ENCODE peak calls at places on chromosomes 3 and 15, in nine cellular contexts. O is CD8-positive, alpha-beta memory T cell; A is neural progenitor cell; G is sigmoid colon; J is mammary epithelial cell; U is left ventricle myocardium inferior; K is colonic mucosa; R is Caco-2; B is GM23248. H is an unnamed sample.
A peak's percentile ranks its signal among the peaks of the same experiment; 100 is the strongest.

GRCh38 chr3:66483006-66483928 is 17.6 kb downstream of the LRIG1 start:
- DNase-seq in U (peak; percentile 81), O (no peak), A (peak; percentile 45), K (peak; percentile 66), B (peak; percentile 78), R (no peak), J (no peak), G (peak; percentile 94), H (peak; percentile 47)

GRCh38 chr3:154384504-154384903 is 45.5 kb downstream of the GPR149 start:
- DNase-seq in O (no peak), U (no peak), J (no peak), G (no peak), A (no peak), R (no peak), K (no peak), B (no peak), H (no peak)

GRCh38 chr3:24359645-24360462 is 134.8 kb downstream of the THRB start:
- DNase-seq in J (no peak), R (no peak), B (peak; percentile 14), O (no peak), K (no peak), U (no peak), G (no peak), A (peak; percentile 41), H (no peak)

GRCh38 chr3:112395166-112395894 is 62.4 kb downstream of the CD200 start:
- DNase-seq in A (no peak), B (no peak), U (no peak), O (no peak), R (no peak), J (no peak), K (no peak), G (no peak), H (no peak)

GRCh38 chr15:101111570-101112262 is 140.1 kb downstream of the CHSY1 start:
- DNase-seq in O (no peak), B (no peak), R (no peak), A (no peak), G (no peak), J (no peak), K (no peak), U (no peak), H (no peak)

GRCh38 chr3:99640214-99640851 is 1.9 kb downstream of the COL8A1 start:
- DNase-seq in B (peak; percentile 27), G (no peak), O (no peak), J (no peak), U (no peak), A (no peak), K (no peak), R (no peak), H (no peak)

GRCh38 chr15:43187544-43188155 is 2.4 kb downstream of the CCNDBP1 start:
- DNase-seq in J (peak; percentile 39), G (no peak), U (no peak), B (peak; percentile 81), R (no peak), K (no peak), A (peak; percentile 64), O (peak; percentile 40), H (peak; percentile 49)

GRCh38 chr15:78915341-78916087 is 29.3 kb downstream of the CTSH start:
- DNase-seq in B (peak; percentile 52), U (peak; percentile 55), R (no peak), G (peak; percentile 82), A (no peak), O (no peak), K (no peak), J (peak; percentile 26), H (no peak)

GRCh38 chr15:100234158-100235029 is 107.4 kb downstream of the ADAMTS17 start:
- DNase-seq in B (no peak), O (no peak), R (no peak), U (peak; percentile 73), A (no peak), K (no peak), G (no peak), J (no peak), H (no peak)

GRCh38 chr3:141859651-141860050 is 16.8 kb upstream of the ATP1B3 start:
- DNase-seq in J (no peak), A (no peak), R (no peak), U (no peak), K (peak; percentile 41), G (no peak), B (no peak), O (no peak), H (peak; percentile 95)

GRCh38 chr3:195416795-195417194 is 26.0 kb downstream of the ACAP2 start:
- DNase-seq in R (no peak), G (no peak), J (peak; percentile 46), A (no peak), U (no peak), B (no peak), K (no peak), O (no peak), H (no peak)

GRCh38 chr3:12663311-12663935 is 494 bp downstream of the RAF1 start:
- DNase-seq in A (no peak), O (no peak), U (peak; percentile 39), R (no peak), B (peak; percentile 64), J (peak; percentile 21), G (peak; percentile 76), K (peak; percentile 55), H (peak; percentile 31)

GRCh38 chr3:159879598-159879997 is 109.0 kb upstream of the IL12A start:
- DNase-seq in K (no peak), G (no peak), U (no peak), J (no peak), O (no peak), B (no peak), R (no peak), A (no peak), H (no peak)
- H3K4me1 ChIP-seq in K (no peaks in the 10 kb centered on the region), G (peaks cover 64% of the 10 kb centered on the region), U (peaks cover 74% of the 10 kb centered on the region), J (peaks cover 33% of the 10 kb centered on the region), O (no peaks in the 10 kb centered on the region), B (peaks cover 23% of the 10 kb centered on the region), R (no peaks in the 10 kb centered on the region), A (peaks cover 25% of the 10 kb centered on the region), H (no peaks in the 10 kb centered on the region)

GRCh38 chr15:72820278-72820677 is 36.7 kb upstream of the ADPGK start:
- DNase-seq in A (no peak), J (no peak), G (no peak), O (no peak), K (no peak), B (no peak), U (no peak), R (no peak), H (no peak)
- H3K27me3 ChIP-seq in A (no peaks in the 10 kb centered on the region), J (peaks cover 9% of the 10 kb centered on the region), G (peaks cover 3% of the 10 kb centered on the region), O (no peaks in the 10 kb centered on the region), K (no peaks in the 10 kb centered on the region), B (peaks cover 24% of the 10 kb centered on the region), U (peaks cover 74% of the 10 kb centered on the region), R (no peaks in the 10 kb centered on the region), H (no peaks in the 10 kb centered on the region)

GRCh38 chr3:71208273-71209095 is 375.0 kb downstream of the FOXP1 start:
- DNase-seq in A (no peak), B (no peak), O (no peak), G (no peak), K (peak; percentile 38), J (no peak), U (no peak), R (peak; percentile 88), H (peak; percentile 71)

GRCh38 chr3:71206305-71206704 is 377.2 kb downstream of the FOXP1 start:
- DNase-seq in R (no peak), B (no peak), U (no peak), J (no peak), A (no peak), K (no peak), G (no peak), O (no peak), H (no peak)

GRCh38 chr3:71206821-71207220 is 376.7 kb downstream of the FOXP1 start:
- DNase-seq in O (no peak), K (no peak), R (no peak), G (no peak), U (no peak), J (no peak), A (no peak), B (no peak), H (no peak)

GRCh38 chr3:71210257-71211002 is 373.1 kb downstream of the FOXP1 start:
- DNase-seq in J (peak; percentile 29), G (peak; percentile 88), U (no peak), R (no peak), A (no peak), K (no peak), B (peak; percentile 84), O (no peak), H (no peak)

DNA sequence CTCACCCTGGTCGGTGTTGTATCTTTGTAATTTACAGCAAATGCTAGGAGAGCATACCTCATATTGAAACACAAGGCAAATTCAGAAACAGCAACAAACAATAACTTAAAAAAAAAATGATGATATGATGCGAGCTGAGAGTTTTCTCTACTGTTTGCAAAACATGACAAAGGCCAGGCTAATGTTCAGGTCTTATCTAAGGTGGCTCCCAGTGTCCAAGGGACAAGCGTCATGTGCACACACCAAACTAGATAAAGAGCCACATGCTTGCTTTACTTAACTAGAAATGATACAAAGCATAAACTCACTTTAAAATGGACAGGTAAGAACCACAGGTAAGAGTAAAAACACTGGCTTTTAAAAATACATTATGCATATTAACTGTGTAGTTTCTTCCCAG is 375.9 kb downstream of the FOXP1 start:
- DNase-seq in G (no peak), R (peak; percentile 67), A (no peak), K (no peak), J (no peak), B (no peak), O (no peak), U (no peak), H (peak; percentile 84)
- H3K4me1 ChIP-seq in G (peaks cover 95% of the 10 kb centered on the region), R (peaks cover 69% of the 10 kb centered on the region), A (peaks cover 59% of the 10 kb centered on the region), K (no peaks in the 10 kb centered on the region), J (no peaks in the 10 kb centered on the region), B (peaks cover 13% of the 10 kb centered on the region), O (peaks cover 45% of the 10 kb centered on the region), U (peaks cover 65% of the 10 kb centered on the region), H (peaks cover 8% of the 10 kb centered on the region)

DNA sequence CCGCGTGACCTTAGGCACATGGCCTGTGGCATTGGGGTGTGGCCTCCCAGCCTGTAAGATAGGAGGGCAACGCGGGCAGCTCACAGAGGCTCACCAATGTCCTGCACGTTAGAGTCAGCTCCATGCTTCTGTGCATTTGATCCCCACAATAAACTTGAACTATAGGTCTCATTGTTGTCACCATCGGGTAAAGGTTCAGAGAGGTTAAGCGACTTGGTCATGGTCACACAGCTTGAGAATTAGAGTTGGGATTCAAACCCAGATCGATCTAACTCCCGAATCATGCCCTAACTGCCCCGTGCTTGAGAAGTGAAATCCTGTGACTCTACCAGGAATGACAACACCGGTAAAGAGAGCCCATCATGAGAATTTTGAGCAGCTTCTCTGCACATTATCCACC is 148.0 kb upstream of the SLC6A11 start:
- DNase-seq in J (no peak), B (no peak), G (no peak), O (no peak), R (no peak), A (no peak), K (no peak), U (no peak), H (no peak)
- H3K27me3 ChIP-seq in J (no peaks in the 10 kb centered on the region), B (peaks cover 14% of the 10 kb centered on the region), G (peaks cover 2% of the 10 kb centered on the region), O (peaks cover 4% of the 10 kb centered on the region), R (no peaks in the 10 kb centered on the region), A (no peaks in the 10 kb centered on the region), K (no peaks in the 10 kb centered on the region), U (peaks cover 33% of the 10 kb centered on the region), H (peaks cover 7% of the 10 kb centered on the region)

GRCh38 chr3:152304160-152304559 is 35.4 kb downstream of the MBNL1 start:
- DNase-seq in U (no peak), B (no peak), R (no peak), G (no peak), A (no peak), K (no peak), J (no peak), O (no peak), H (no peak)
- H3K4me1 ChIP-seq in U (peaks cover 100% of the 10 kb centered on the region), B (peaks cover 88% of the 10 kb centered on the region), R (peaks cover 78% of the 10 kb centered on the region), G (peaks cover 85% of the 10 kb centered on the region), A (peaks cover 47% of the 10 kb centered on the region), K (peaks cover 13% of the 10 kb centered on the region), J (peaks cover 51% of the 10 kb centered on the region), O (peaks cover 98% of the 10 kb centered on the region), H (peaks cover 30% of the 10 kb centered on the region)

H was measured in small intestine.